ENCODE peak calls at places on chromosomes 12 and 14, in seven cellular contexts. V is fibroblast of lung, K is mucosa of descending colon, J is lung, P is cardiac fibroblast, I is neural crest cell, M is lower leg skin. N is an unnamed sample.
A peak's percentile ranks its signal among the peaks of the same experiment; 100 is the strongest.

GRCh38 chr14:104975481-104976197 is 2.5 kb downstream of the AHNAK2 start:
- DNase-seq in K (peak; percentile 7), I (no peak), J (no peak), P (no peak), M (no peak), V (no peak), N (no peak)

GRCh38 chr12:100672075-100672592 is 98.7 kb downstream of the GAS2L3 start:
- DNase-seq in M (no peak), V (no peak), J (no peak), K (peak; percentile 45), P (no peak), I (peak; percentile 22), N (no peak)

GRCh38 chr12:106291342-106291741 is 11.2 kb upstream of the TCP11L2 start:
- DNase-seq in P (peak; percentile 13), J (no peak), I (no peak), K (no peak), V (no peak), M (no peak), N (no peak)

GRCh38 chr14:52312872-52313492 is 1.1 kb upstream of the PTGER2 start:
- DNase-seq in K (no peak), I (no peak), V (peak; percentile 43), J (no peak), M (no peak), P (peak; percentile 56), N (no peak)

GRCh38 chr14:35222324-35222723 is 69.9 kb upstream of the PSMA6 start:
- DNase-seq in M (no peak), I (no peak), V (no peak), K (no peak), P (no peak), J (no peak), N (no peak)

GRCh38 chr14:50943261-50943942 is 881 bp downstream of the PYGL start:
- DNase-seq in V (peak; percentile 67), M (peak; percentile 47), I (peak; percentile 35), J (peak; percentile 57), P (peak; percentile 81), K (peak; percentile 53), N (no peak)

GRCh38 chr12:117145597-117146154 is 44.6 kb downstream of the FBXO21 start:
- DNase-seq in V (no peak), P (no peak), M (no peak), I (no peak), J (no peak), K (no peak), N (no peak)

GRCh38 chr14:62187265-62187664 is 425.0 kb downstream of the SNAPC1 start:
- DNase-seq in V (peak; percentile 23), K (no peak), P (no peak), M (no peak), I (no peak), J (no peak), N (no peak)

GRCh38 chr12:76927170-76927784 is 48.5 kb upstream of the CSRP2 start:
- DNase-seq in P (peak; percentile 68), M (no peak), V (peak; percentile 29), I (peak; percentile 34), J (no peak), K (peak; percentile 57), N (no peak)

DNA sequence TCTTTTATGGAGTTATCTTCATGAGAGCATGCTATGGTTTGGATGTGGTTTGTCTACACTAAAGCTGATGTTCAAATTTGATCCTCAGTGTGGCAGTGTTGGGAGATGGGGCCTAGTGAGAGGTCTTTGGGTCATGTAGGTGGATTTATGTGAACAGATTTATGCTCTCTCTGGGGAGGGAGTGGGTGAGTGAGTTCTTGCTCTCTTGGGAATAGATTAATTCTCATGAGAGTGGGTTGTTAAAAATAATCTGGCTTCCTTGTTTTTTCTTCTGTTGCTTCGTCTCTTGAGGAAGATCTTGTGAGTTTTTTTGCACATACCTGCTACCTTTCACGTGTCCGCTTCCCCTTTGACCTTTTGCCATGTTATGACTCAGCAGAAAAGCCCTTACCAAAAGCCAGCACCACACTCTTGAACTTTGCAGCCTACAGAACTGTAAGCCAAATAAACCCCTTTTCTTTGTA is 20.5 kb downstream of the DERA start:
- DNase-seq in I (no peak), J (no peak), V (no peak), K (no peak), P (no peak), M (no peak), N (no peak)
- TF ChIP-seq CTCF in I (peak; percentile 7), J (no peak), V (no peak), K (no peak), P (no peak), M (no peak), N (no peak)

GRCh38 chr12:58176296-58176869 is 235.0 kb downstream of the ATP23 start:
- DNase-seq in I (peak; percentile 53), V (no peak), P (peak; percentile 55), K (peak; percentile 72), J (no peak), M (no peak), N (no peak)
- TF ChIP-seq CTCF in I (peak; percentile 68), V (peak; percentile 42), P (peak; percentile 36), K (peak; percentile 13), J (no peak), M (no peak), N (peak; percentile 44)

GRCh38 chr12:47071241-47071852 is 8.1 kb upstream of the PCED1B start:
- DNase-seq in M (no peak), J (no peak), V (no peak), P (no peak), K (no peak), I (no peak), N (no peak)
- TF ChIP-seq CTCF in M (no peak), J (no peak), V (peak; percentile 46), P (peak; percentile 49), K (no peak), I (peak; percentile 60), N (peak; percentile 37)

DNA sequence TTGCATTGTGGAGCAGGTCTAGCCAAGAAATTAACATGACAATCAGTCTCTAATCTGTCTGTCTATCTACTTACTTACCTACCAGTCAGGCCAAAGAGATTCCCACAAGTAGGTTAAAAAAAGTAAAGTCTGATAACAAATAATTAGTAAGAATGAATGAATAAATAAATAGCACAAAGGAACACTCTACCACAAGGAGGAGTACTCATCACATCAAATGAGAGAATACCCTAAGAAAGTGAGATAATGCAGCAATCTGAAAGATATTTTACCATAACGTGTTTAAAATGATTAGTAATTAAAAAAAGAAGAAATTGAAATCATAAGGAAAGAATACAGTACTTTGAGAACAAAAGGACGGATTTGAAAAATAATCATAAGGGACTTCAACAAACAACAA is 187.2 kb downstream of the SYNE2 start:
- DNase-seq in I (no peak), K (no peak), V (peak; percentile 10), J (no peak), P (no peak), M (no peak), N (peak; percentile 10)
- TF ChIP-seq CTCF in I (peak; percentile 38), K (no peak), V (peak; percentile 42), J (no peak), P (peak; percentile 29), M (no peak), N (peak; percentile 60)

GRCh38 chr14:100285913-100286400 is 20.3 kb downstream of the SLC25A29 start:
- DNase-seq in I (no peak), V (no peak), M (no peak), K (no peak), J (no peak), P (no peak), N (no peak)
- TF ChIP-seq CTCF in I (no peak), V (no peak), M (no peak), K (no peak), J (no peak), P (no peak), N (no peak)

DNA sequence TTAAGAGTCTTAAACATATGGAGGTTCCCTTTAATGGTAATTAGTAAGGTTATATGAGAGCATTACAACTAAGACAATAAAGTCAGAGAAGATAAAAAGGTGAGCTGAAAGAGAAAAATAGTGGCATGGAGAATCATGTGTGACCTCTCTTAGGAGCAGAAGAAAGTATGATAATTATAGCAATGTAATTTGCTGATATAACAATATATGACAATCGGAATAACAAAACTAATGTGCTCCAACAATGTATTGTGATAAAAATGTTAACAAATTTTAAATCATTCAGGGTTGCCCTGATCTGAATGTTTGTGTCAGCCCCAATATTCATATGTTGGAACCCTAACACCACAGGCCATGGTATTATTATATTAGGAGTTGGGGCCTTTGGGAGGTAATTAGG is 269.6 kb upstream of the PPFIA2 start:
- DNase-seq in M (no peak), J (no peak), I (no peak), K (no peak), V (no peak), P (no peak), N (no peak)
- TF ChIP-seq CTCF in M (no peak), J (no peak), I (no peak), K (no peak), V (no peak), P (no peak), N (no peak)

GRCh38 chr12:49368240-49368600 is 958 bp downstream of the SPATS2 start:
- DNase-seq in K (no peak), P (no peak), J (no peak), I (no peak), M (no peak), V (no peak), N (no peak)

GRCh38 chr12:49366652-49367380 is 446 bp upstream of the SPATS2 start:
- DNase-seq in J (peak; percentile 87), V (peak; percentile 94), P (peak; percentile 97), K (peak; percentile 89), I (peak; percentile 93), M (peak; percentile 78), N (peak; percentile 83)

GRCh38 chr12:49370539-49370938 is 3.3 kb downstream of the SPATS2 start:
- DNase-seq in J (no peak), K (no peak), M (no peak), I (no peak), V (no peak), P (no peak), N (no peak)

GRCh38 chr12:49367381-49368239 is at the start of gene SPATS2:
- DNase-seq in K (peak; percentile 94), V (peak; percentile 25), I (peak; percentile 99), M (peak; percentile 92), J (peak; percentile 91), P (peak; percentile 34), N (no peak)

DNA sequence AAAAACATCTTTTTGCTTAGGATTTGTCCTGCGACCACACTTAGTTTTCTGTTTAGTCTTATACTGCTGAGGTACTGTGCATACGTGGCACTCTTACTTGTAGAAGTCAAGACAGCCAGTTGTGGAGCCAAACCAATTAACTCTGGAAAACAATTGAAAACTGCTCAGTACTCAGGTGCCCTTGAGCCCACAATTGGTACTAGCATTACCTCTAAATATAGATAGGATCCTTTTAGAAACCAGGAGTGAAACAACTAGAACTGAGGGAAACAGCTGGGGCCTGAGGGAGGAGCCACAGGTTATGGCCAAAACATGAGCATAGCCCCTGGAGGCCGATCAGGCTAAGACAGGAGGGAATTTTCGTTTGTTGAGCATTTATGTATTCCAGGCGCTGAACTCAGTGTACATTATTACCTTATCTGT is 2.5 kb downstream of the SPATS2 start:
- DNase-seq in I (no peak), J (no peak), K (peak; percentile 55), V (peak; percentile 49), M (no peak), P (peak; percentile 66), N (no peak)
- TF ChIP-seq CTCF in I (peak; percentile 51), J (no peak), K (no peak), V (peak; percentile 65), M (no peak), P (peak; percentile 66), N (peak; percentile 61)

N was measured in AG04450.